ENCODE peak calls at places on chromosomes 13 and 19, in eight cellular contexts. M is pancreas, G is AG04450, K is hepatocyte, X is right lobe of liver, J is IMR-90, V is PC-9, Z is PC-3. R is an unnamed sample.

GRCh38 chr19:50669319-50670101 is 20.3 kb downstream of the C19orf81 start:
- DNase-seq in G (no peak), J (peak; percentile 15), V (no peak), Z (peak; percentile 64), X (no peak), M (no peak), K (peak; percentile 44), R (no peak)

GRCh38 chr13:53336441-53337160 is 308.0 kb downstream of the OLFM4 start:
- DNase-seq in J (no peak), V (no peak), X (no peak), M (no peak), K (no peak), Z (no peak), G (no peak), R (no peak)

GRCh38 chr19:51702103-51702753 is 9.1 kb downstream of the SPACA6 start:
- DNase-seq in K (peak; percentile 90), Z (peak; percentile 54), J (peak; percentile 24), X (peak; percentile 58), G (no peak), M (peak; percentile 94), V (peak; percentile 92), R (peak; percentile 93)

GRCh38 chr13:98300956-98301641 is 124.0 kb upstream of the RNF113B start:
- DNase-seq in K (peak; percentile 57), M (no peak), X (no peak), J (peak; percentile 82), G (peak; percentile 52), Z (peak; percentile 76), V (peak; percentile 41), R (no peak)

GRCh38 chr13:59157181-59157580 is 1006.5 kb downstream of the DIAPH3 start:
- DNase-seq in K (no peak), G (no peak), X (no peak), J (no peak), Z (no peak), V (no peak), M (no peak), R (no peak)

GRCh38 chr13:112690242-112690943 is 555 bp downstream of the ATP11A start:
- DNase-seq in G (no peak), Z (no peak), J (peak; percentile 44), X (peak; percentile 59), K (peak; percentile 63), M (peak; percentile 72), V (peak; percentile 34), R (peak; percentile 89)

GRCh38 chr19:4061683-4062575 is 4.8 kb downstream of the ZBTB7A start:
- DNase-seq in X (peak; percentile 73), M (peak; percentile 86), G (no peak), J (no peak), V (peak; percentile 76), K (peak; percentile 85), Z (peak; percentile 57), R (peak; percentile 81)

GRCh38 chr13:38386421-38386820 is 36.8 kb downstream of the UFM1 start:
- DNase-seq in Z (no peak), X (no peak), K (no peak), J (peak; percentile 3), G (no peak), V (no peak), M (no peak), R (no peak)

GRCh38 chr13:109130093-109130835 is 500.9 kb downstream of the MYO16 start:
- DNase-seq in V (no peak), Z (no peak), M (no peak), G (no peak), X (no peak), J (no peak), K (no peak), R (no peak)

GRCh38 chr19:45767881-45768643 is 990 bp downstream of the SIX5 start:
- DNase-seq in X (peak; percentile 78), V (peak; percentile 67), J (peak; percentile 65), K (peak; percentile 83), M (peak; percentile 89), Z (peak; percentile 37), G (no peak), R (peak; percentile 56)

GRCh38 chr13:38093425-38093824 is 223.9 kb upstream of the TRPC4 start:
- DNase-seq in Z (no peak), J (no peak), K (no peak), V (no peak), G (no peak), X (no peak), M (no peak), R (no peak)

GRCh38 chr13:30572859-30573275 is 44.9 kb upstream of the USPL1 start:
- DNase-seq in M (no peak), J (peak; percentile 57), X (no peak), V (no peak), G (no peak), Z (peak; percentile 39), K (peak; percentile 34), R (no peak)

GRCh38 chr13:109610517-109610916 is 175.9 kb downstream of the IRS2 start:
- DNase-seq in J (no peak), G (no peak), Z (peak; percentile 25), V (peak; percentile 18), M (no peak), X (peak; percentile 47), K (peak; percentile 28), R (peak; percentile 83)

GRCh38 chr19:956747-957451 is 27.2 kb upstream of the WDR18 start:
- DNase-seq in M (peak; percentile 42), V (peak; percentile 81), K (peak; percentile 79), X (no peak), Z (no peak), G (no peak), J (peak; percentile 36), R (peak; percentile 49)

GRCh38 chr13:58472483-58472882 is 840.9 kb downstream of the PCDH17 start:
- DNase-seq in K (no peak), Z (no peak), V (no peak), X (no peak), J (no peak), M (no peak), G (no peak), R (no peak)

GRCh38 chr19:3046621-3047306 is 15.5 kb downstream of the TLE5 start:
- DNase-seq in G (no peak), J (no peak), X (no peak), Z (no peak), M (peak; percentile 72), V (no peak), K (peak; percentile 71), R (no peak)

DNA sequence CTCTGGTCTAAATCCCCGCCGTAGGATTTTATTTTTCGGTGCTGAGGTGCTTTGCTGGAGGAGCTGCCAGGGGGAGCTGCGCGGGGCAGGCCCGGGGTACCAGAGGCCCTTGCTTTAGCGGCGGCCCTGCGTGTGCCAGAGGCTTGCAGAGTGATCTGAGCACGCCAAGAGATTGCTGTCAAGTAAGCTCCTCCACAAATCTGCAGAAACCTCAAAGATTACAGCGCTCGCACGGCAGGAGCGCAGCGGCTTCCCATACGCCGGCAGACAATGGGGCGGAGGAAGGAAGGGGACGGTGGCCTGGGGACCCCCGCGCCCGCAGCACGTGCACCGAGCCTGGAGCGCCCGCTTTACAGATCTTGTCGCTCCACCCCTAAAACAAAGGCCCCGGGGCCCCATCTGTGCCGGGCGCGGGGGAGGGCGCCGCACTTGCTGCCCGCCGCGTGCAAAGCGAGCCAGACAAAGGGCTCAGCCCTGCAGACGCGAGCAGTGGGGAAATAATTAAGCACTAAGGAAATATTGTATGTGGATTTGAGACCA is 9.1 kb upstream of the C19orf12 start:
- DNase-seq in K (peak; percentile 46), V (no peak), J (peak; percentile 5), X (no peak), M (no peak), G (no peak), Z (no peak), R (no peak)
- H3K4me3 ChIP-seq in K (peak overlapping the region; percentile 24), V (no peak overlapping the region), J (no peak overlapping the region), X (no peak overlapping the region), M (no peak overlapping the region), G (peak overlapping the region; percentile 44), Z (peak overlapping the region; percentile 35), R (peak overlapping the region; percentile 13)

DNA sequence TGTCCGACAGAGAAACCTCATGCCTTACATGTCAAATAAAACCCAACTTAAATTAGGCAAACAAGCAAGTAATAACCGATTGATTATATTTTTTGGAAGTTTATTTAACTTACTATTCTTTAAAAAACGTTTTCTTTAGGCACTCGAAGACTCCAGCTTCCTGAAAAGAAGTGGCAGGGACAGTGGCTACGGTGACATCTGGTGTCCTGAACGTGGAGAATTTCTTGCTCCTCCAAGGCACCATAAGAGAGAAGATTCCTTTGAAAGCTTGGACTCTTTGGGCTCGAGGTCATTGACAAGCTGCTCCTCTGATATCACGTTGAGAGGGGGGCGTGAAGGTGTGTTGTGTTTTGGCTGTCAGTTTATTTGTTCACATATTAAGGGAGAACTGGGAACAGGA is 164.4 kb downstream of the LMO7 start:
- DNase-seq in Z (no peak), J (no peak), M (no peak), V (no peak), K (no peak), X (no peak), G (no peak), R (no peak)
- TF ChIP-seq CTCF in Z (no peak), J (no peak), M (no peak), V (no peak), K (no peak), X (no peak), G (no peak), R (no peak)

DNA sequence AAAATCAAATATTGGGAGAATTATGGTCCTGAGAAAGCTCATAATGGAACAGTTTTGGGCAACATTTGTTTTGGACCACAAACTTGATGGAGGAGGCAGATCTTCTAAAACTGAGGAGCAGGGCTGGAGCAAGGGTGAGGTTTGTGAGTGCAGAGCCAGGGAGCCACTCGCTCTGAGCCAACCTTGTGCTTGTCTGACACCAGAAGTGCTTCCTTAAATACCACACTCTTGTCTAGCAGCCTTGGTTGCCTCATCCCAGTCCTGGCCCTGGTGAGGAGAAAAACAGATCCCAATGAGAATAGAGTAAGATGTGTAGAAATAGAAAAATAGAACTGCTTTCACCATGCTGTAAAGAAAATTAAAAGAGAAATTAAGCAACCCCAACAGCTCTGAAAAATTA is 6.7 kb downstream of the ZNF317 start:
- DNase-seq in V (no peak), J (no peak), G (no peak), X (no peak), M (no peak), K (no peak), Z (no peak), R (no peak)
- H3K9me3 ChIP-seq in V (peaks cover 75% of the 10 kb centered on the region), J (peaks cover 39% of the 10 kb centered on the region), G (peaks cover 59% of the 10 kb centered on the region), X (peaks cover 3% of the 10 kb centered on the region), M (peaks cover 7% of the 10 kb centered on the region), K (peaks cover 20% of the 10 kb centered on the region), Z (peaks cover 71% of the 10 kb centered on the region), R (no peaks in the 10 kb centered on the region)

GRCh38 chr13:74063533-74064100 is 70.6 kb downstream of the KLF12 start:
- DNase-seq in M (no peak), Z (no peak), J (no peak), V (no peak), K (no peak), G (no peak), X (no peak), R (no peak)
- H3K4me3 ChIP-seq in M (no peak overlapping the region), Z (no peak overlapping the region), J (no peak overlapping the region), V (no peak overlapping the region), K (no peak overlapping the region), G (no peak overlapping the region), X (no peak overlapping the region), R (no peak overlapping the region)

GRCh38 chr13:114102521-114103288 is 29.7 kb downstream of the RASA3 start:
- DNase-seq in K (no peak), J (no peak), M (peak; percentile 18), Z (no peak), G (no peak), V (no peak), X (no peak), R (peak; percentile 31)
- TF ChIP-seq CTCF in K (no peak), J (no peak), M (no peak), Z (no peak), G (no peak), V (no peak), X (no peak), R (no peak)